ENCODE peak calls at places on chromosomes 13 and 19, in four cellular contexts. U, T, Z and Y are unnamed samples.

GRCh38 chr13:45921337-45921736 is 69.8 kb upstream of the SIAH3 start:
- DNase-seq in Z (no peak), T (no peak), U (no peak), Y (no peak)

GRCh38 chr19:41897181-41897580 is 14.2 kb downstream of the ARHGEF1 start:
- DNase-seq in Z (no peak), U (no peak), T (no peak), Y (no peak)

GRCh38 chr19:49862411-49863253 is 4.7 kb downstream of the PNKP start:
- DNase-seq in Z (no peak), U (no peak), T (no peak), Y (no peak)

GRCh38 chr19:14544977-14545715 is 15.8 kb downstream of the TECR start:
- DNase-seq in Z (no peak), U (no peak), T (no peak), Y (no peak)

GRCh38 chr13:95624020-95624419 is 20.5 kb downstream of the DZIP1 start:
- DNase-seq in U (no peak), T (peak; percentile 8), Z (no peak), Y (peak; percentile 37)

GRCh38 chr19:15432018-15432494 is 13.3 kb upstream of the AKAP8L start:
- DNase-seq in T (no peak), U (no peak), Z (no peak), Y (peak; percentile 73)

GRCh38 chr19:14580623-14581237 is 2.2 kb upstream of the CLEC17A start:
- DNase-seq in U (no peak), T (no peak), Z (no peak), Y (no peak)

GRCh38 chr13:101942038-101942437 is 459.8 kb downstream of the FGF14 start:
- DNase-seq in U (no peak), Z (no peak), T (no peak), Y (no peak)

GRCh38 chr13:45441633-45442032 is 23.1 kb upstream of the COG3 start:
- DNase-seq in Z (no peak), U (no peak), T (no peak), Y (peak; percentile 40)

GRCh38 chr13:84686973-84687372 is 804.7 kb upstream of the SLITRK1 start:
- DNase-seq in U (no peak), Z (no peak), T (no peak), Y (no peak)

GRCh38 chr19:13839193-13839937 is 37.6 kb upstream of the NANOS3 start:
- DNase-seq in T (no peak), U (no peak), Z (no peak), Y (peak; percentile 92)

GRCh38 chr13:41028051-41028450 is 8.9 kb upstream of the ELF1 start:
- DNase-seq in U (no peak), Z (no peak), T (no peak), Y (no peak)

GRCh38 chr13:92321174-92321573 is 905.4 kb upstream of the GPC6 start:
- DNase-seq in T (no peak), Z (no peak), U (no peak), Y (no peak)

GRCh38 chr13:39918837-39919236 is 263.4 kb downstream of the COG6 start:
- DNase-seq in T (no peak), Z (no peak), U (no peak), Y (no peak)

GRCh38 chr13:72920097-72920496 is 138.2 kb downstream of the PIBF1 start:
- DNase-seq in Z (no peak), T (no peak), U (no peak), Y (no peak)

GRCh38 chr19:3683866-3684816 is 16.1 kb downstream of the PIP5K1C start:
- DNase-seq in U (no peak), T (no peak), Z (no peak), Y (peak; percentile 93)

GRCh38 chr13:94917814-94918213 is 205.5 kb upstream of the SOX21 start:
- DNase-seq in T (no peak), U (no peak), Z (no peak), Y (no peak)

GRCh38 chr13:65917731-65918130 is 1312.4 kb downstream of the PCDH9 start:
- DNase-seq in Z (no peak), T (no peak), U (no peak), Y (no peak)

GRCh38 chr13:75132800-75133695 is 348.9 kb downstream of the TBC1D4 start:
- DNase-seq in Z (no peak), T (no peak), U (no peak), Y (no peak)

DNA sequence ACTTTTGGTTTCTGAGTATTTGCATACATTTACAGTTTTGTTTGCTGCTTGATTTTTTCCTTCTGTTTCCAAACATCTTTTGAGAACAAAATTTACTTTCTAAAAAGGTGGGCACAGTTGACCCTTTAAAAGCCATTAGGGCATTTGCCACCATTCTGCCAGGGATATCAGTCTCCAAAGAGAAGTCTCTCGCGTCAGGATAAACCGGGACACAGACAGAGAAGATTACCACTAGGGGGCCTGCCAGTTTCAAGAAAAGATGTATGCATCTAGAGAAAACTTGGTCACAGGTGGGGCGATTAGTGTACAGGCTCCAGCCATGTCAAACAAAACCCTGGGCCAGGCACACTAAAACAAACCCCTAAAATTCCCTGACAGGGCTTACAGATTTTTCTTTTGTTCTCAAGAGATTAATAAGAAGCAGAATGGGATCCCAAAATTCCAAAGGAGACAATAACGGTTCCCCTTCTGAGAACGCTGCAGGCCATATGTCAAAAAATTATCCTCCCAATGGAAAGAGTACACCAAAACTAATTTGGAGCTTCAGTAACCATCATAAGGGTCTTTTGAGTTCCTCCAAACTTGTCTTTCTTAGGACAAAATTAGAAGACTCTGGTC is 10.7 kb upstream of the PABPC3 start:
- DNase-seq in U (no peak), Z (no peak), T (peak; percentile 18), Y (peak; percentile 58)
- TF ChIP-seq CTCF in U (peak; percentile 64), Z (peak; percentile 56), T (peak; percentile 77), Y (peak; percentile 76)

GRCh38 chr19:45901912-45902650 is at the start of gene MYPOP:
- DNase-seq in Z (no peak), U (no peak), T (no peak), Y (peak; percentile 61)

GRCh38 chr19:45905016-45905415 is 2.6 kb upstream of the MYPOP start:
- DNase-seq in U (no peak), Z (no peak), T (no peak), Y (no peak)

GRCh38 chr19:45901432-45901903 is 945 bp downstream of the MYPOP start:
- DNase-seq in U (peak; percentile 53), T (no peak), Z (no peak), Y (no peak)

GRCh38 chr19:45900661-45901431 is 1.6 kb downstream of the MYPOP start:
- DNase-seq in Z (no peak), U (no peak), T (no peak), Y (no peak)

DNA sequence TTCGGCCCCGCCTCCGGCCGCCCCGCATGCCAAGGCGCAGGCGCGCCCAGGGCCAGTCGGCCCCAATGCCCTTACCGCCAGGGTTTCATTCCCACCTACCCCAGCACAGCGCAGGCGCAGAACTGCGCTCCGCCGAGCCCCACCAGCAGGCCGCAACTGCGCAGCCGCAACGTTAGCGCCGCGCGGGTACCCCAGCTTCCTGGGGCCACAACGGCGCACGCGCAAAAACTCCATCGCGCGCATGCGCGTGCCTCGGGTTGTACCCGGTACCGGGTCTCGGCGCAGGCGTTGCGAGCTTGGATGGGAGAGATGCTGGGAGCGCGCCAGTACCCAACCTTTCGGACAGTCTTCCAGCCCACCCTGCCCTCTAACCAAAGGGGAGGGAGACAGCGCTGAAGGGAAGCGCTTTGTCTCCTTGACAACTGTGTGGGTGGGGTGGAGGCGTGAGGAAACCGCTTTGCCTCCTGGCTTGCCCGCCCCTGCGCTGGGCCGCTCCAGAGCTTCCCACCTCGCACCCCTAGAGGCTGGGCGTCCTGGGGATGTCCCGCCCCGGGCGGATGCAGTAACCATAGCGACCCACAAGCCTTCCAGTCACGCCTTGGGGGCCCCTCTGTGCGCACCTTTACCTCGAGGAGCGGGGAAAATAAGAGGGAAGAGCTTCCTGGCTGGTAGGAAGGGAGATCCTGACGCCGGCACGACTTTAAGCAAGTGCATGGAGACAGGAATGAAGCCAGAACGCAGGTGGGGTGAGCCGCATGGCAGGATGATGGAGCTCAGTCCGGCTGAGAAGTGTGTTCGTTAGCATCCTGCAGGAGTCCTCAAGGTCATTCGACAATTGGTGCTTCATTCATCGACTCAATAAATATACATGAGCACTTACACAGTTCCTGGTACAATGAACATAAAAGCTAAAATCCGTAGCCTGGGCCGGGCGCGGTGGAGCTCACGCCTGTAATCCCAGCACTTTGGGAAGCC is 525 bp upstream of the MYPOP start:
- DNase-seq in Z (peak; percentile 99), T (peak; percentile 76), U (peak; percentile 100), Y (peak; percentile 100)
- TF ChIP-seq CTCF in Z (peak; percentile 11), T (no peak), U (no peak), Y (no peak)

GRCh38 chr13:47459512-47459911 is 541.6 kb downstream of the SUCLA2 start:
- DNase-seq in Z (no peak), T (no peak), U (no peak), Y (no peak)
- TF ChIP-seq CTCF in Z (peak; percentile 22), T (peak; percentile 45), U (no peak), Y (peak; percentile 33)

DNA sequence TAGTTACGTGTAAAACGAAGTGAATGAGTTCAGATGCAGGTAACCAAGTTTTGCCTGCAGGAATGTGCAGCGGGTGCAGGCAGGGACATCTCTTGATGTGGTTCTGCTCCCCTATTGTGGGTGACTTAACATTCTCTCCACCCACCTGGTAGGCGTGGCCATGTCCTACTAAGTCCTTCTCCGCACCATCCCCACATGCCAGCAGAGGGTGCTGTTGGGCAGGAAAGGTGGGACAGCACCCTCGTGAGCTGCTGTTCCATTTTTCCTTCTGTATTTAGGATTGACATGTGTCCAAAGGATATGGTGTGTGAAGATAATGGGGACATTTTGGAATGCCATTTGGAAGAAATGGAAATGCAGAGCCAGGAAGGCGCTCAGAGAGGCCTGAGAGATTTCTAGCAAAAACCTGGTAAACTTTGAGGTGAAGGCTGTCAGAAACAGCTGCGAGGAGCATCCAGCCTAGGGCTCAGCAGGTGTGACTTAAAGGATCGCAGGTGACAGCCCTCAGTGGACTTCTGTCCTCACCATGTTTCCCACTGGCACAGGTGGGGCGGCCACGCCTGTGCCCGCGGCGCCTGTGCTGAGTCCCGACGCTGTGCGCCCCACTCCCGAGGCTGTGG is 26.2 kb upstream of the MCF2L start:
- DNase-seq in U (peak; percentile 97), T (peak; percentile 82), Z (peak; percentile 96), Y (peak; percentile 95)
- TF ChIP-seq CTCF in U (peak; percentile 82), T (peak; percentile 98), Z (peak; percentile 97), Y (peak; percentile 96)

GRCh38 chr19:34241513-34242337 is 12.6 kb upstream of the GARRE1 start:
- DNase-seq in Z (peak; percentile 40), T (no peak), U (peak; percentile 57), Y (no peak)
- TF ChIP-seq CTCF in Z (peak; percentile 71), T (peak; percentile 50), U (no peak), Y (peak; percentile 24)

GRCh38 chr13:37769078-37769477 is 100.5 kb downstream of the TRPC4 start:
- DNase-seq in U (no peak), Z (no peak), T (no peak), Y (no peak)
- TF ChIP-seq CTCF in U (no peak), Z (peak; percentile 51), T (peak; percentile 29), Y (no peak)

DNA sequence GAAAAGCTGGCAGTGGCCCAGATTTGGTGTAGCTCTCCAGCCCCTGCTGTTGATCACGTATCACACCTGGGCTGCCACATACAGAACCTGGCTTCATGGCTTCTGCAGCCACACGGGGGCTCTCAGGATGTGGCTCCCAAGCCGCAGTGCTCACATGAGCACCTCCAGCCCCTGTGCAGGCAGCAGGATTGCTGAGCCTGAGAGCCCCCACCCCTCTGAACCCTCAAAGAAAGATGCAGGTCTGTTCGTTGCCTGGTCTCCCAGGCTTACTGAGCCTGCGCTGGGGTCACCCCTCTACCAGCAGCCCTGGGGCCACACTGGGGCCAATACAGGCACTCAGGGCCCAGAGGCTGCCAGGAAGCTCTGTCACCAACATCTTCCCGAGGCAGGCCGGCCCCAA is 2.7 kb downstream of the PLEKHF1 start:
- DNase-seq in T (no peak), Z (no peak), U (no peak), Y (no peak)
- TF ChIP-seq CTCF in T (no peak), Z (no peak), U (no peak), Y (peak; percentile 18)